ENCODE peak calls at places on chromosome 5, in nine cellular contexts. J is cardiac muscle cell, S is pancreas, R is mammary epithelial cell, K is dorsolateral prefrontal cortex, C is H9, U is WERI-Rb-1, O is prostate gland, I is ovary. A is an unnamed sample.
A peak's percentile ranks its signal among the peaks of the same experiment; 100 is the strongest.

GRCh38 chr5:53373420-53374188 is 106.8 kb upstream of the FST start:
- DNase-seq in J (no peak), S (no peak), R (peak; percentile 94), K (no peak), C (no peak), U (no peak), O (no peak), I (no peak), A (no peak)

GRCh38 chr5:115289104-115289503 is 7.3 kb downstream of the CCDC112 start:
- DNase-seq in J (no peak), S (no peak), R (no peak), K (no peak), C (no peak), U (no peak), O (no peak), I (no peak), A (no peak)

GRCh38 chr5:142861011-142861410 is 90.8 kb downstream of the ARHGAP26 start:
- DNase-seq in J (no peak), S (no peak), R (no peak), K (no peak), C (no peak), U (no peak), O (no peak), I (no peak), A (no peak)

GRCh38 chr5:14266171-14266570 is 123.0 kb downstream of the TRIO start:
- DNase-seq in J (no peak), S (no peak), R (no peak), K (no peak), C (no peak), U (no peak), O (no peak), I (no peak), A (no peak)

GRCh38 chr5:148806520-148806931 is 19.9 kb upstream of the ADRB2 start:
- DNase-seq in J (no peak), S (no peak), R (no peak), K (no peak), C (no peak), U (no peak), O (no peak), I (no peak), A (no peak)

GRCh38 chr5:108748354-108749129 is 845 bp downstream of the FER start:
- DNase-seq in J (peak; percentile 99), S (peak; percentile 99), R (peak; percentile 100), K (peak; percentile 99), C (peak; percentile 100), U (peak; percentile 99), O (peak; percentile 99), I (peak; percentile 98), A (peak; percentile 99)

GRCh38 chr5:158725223-158725825 is 374.4 kb downstream of the EBF1 start:
- DNase-seq in J (no peak), S (no peak), R (no peak), K (no peak), C (no peak), U (no peak), O (no peak), I (no peak), A (no peak)

GRCh38 chr5:76602094-76602726 is 21.0 kb downstream of the F2RL2 start:
- DNase-seq in J (no peak), S (no peak), R (no peak), K (no peak), C (no peak), U (no peak), O (no peak), I (no peak), A (no peak)

GRCh38 chr5:155943516-155944407 is 383.2 kb upstream of the SGCD start:
- DNase-seq in J (peak; percentile 71), S (no peak), R (peak; percentile 1), K (peak; percentile 37), C (peak; percentile 63), U (peak; percentile 73), O (peak; percentile 17), I (peak; percentile 52), A (peak; percentile 19)

GRCh38 chr5:154302181-154302580 is 111.6 kb downstream of the GALNT10 start:
- DNase-seq in J (no peak), S (peak; percentile 84), R (no peak), K (peak; percentile 29), C (no peak), U (no peak), O (peak; percentile 29), I (peak; percentile 72), A (no peak)

GRCh38 chr5:28580616-28581015 is 1542.2 kb upstream of the CDH9 start:
- DNase-seq in J (no peak), S (no peak), R (peak; percentile 69), K (no peak), C (no peak), U (no peak), O (no peak), I (no peak), A (no peak)

GRCh38 chr5:134561871-134562296 is 36.4 kb downstream of the JADE2 start:
- DNase-seq in J (no peak), S (no peak), R (no peak), K (no peak), C (peak; percentile 60), U (peak; percentile 46), O (no peak), I (no peak), A (peak; percentile 39)

GRCh38 chr5:76808142-76808691 is 10.6 kb upstream of the F2RL1 start:
- DNase-seq in J (no peak), S (no peak), R (no peak), K (no peak), C (peak; percentile 95), U (no peak), O (no peak), I (no peak), A (no peak)

GRCh38 chr5:156479864-156480263 is 152.9 kb downstream of the SGCD start:
- DNase-seq in J (no peak), S (no peak), R (no peak), K (no peak), C (no peak), U (peak; percentile 54), O (no peak), I (no peak), A (no peak)

GRCh38 chr5:52603742-52604141 is 184.0 kb upstream of the ITGA1 start:
- DNase-seq in J (no peak), S (no peak), R (no peak), K (no peak), C (no peak), U (no peak), O (no peak), I (no peak), A (no peak)

GRCh38 chr5:41109186-41109585 is 38.0 kb upstream of the MROH2B start:
- DNase-seq in J (no peak), S (no peak), R (no peak), K (no peak), C (no peak), U (no peak), O (no peak), I (no peak), A (no peak)

GRCh38 chr5:3103241-3103855 is 351.9 kb upstream of the IRX2 start:
- DNase-seq in J (peak; percentile 87), S (no peak), R (no peak), K (no peak), C (peak; percentile 35), U (no peak), O (no peak), I (no peak), A (no peak)

GRCh38 chr5:141811287-141812155 is 66.7 kb downstream of the PCDH1 start:
- DNase-seq in J (peak; percentile 50), S (no peak), R (no peak), K (peak; percentile 45), C (peak; percentile 82), U (peak; percentile 38), O (no peak), I (no peak), A (peak; percentile 91)

DNA sequence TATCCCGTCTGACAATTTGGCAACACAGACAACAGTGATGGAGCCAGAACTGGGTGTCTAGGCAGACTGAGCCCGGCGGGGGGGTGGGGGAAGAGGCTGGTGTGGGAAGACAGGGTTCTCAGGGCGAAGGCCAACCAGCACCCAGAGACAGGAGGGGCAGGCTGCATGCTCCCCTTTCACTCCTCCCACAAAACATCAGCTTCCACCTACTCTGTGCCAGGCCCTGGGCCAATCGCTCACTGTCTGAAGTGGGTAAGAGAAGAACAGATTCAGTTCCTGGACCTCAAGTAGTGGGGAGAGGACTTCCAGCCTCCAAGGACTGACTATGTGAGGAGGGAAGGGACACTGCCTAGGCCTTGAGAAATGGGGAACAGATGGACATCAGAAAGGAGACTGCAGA is 2.8 kb downstream of the SNCB start:
- DNase-seq in J (no peak), S (no peak), R (no peak), K (no peak), C (no peak), U (no peak), O (no peak), I (no peak), A (no peak)
- H3K27me3 ChIP-seq in J (peaks cover 49% of the 10 kb centered on the region), S (no peaks in the 10 kb centered on the region), R (peaks cover 18% of the 10 kb centered on the region), K (peaks cover 3% of the 10 kb centered on the region), C (peaks cover 6% of the 10 kb centered on the region), U (peaks cover 7% of the 10 kb centered on the region), O (peaks cover 20% of the 10 kb centered on the region), I (no peaks in the 10 kb centered on the region), A (peaks cover 8% of the 10 kb centered on the region)

GRCh38 chr5:61010759-61011460 is 65.9 kb downstream of the NDUFAF2 start:
- DNase-seq in J (no peak), S (no peak), R (no peak), K (no peak), C (peak; percentile 51), U (no peak), O (no peak), I (no peak), A (no peak)
- TF ChIP-seq CTCF in J (peak; percentile 38), S (no peak), R (peak; percentile 29), K (no peak), C (peak; percentile 80), U (peak; percentile 6), O (no peak), I (no peak), A (peak; percentile 59)

GRCh38 chr5:51384281-51384840 is 1.1 kb downstream of the ISL1 start:
- DNase-seq in J (peak; percentile 2), S (no peak), R (no peak), K (no peak), C (no peak), U (no peak), O (no peak), I (no peak), A (no peak)
- H3K27me3 ChIP-seq in J (peaks cover 40% of the 10 kb centered on the region), S (peaks cover 9% of the 10 kb centered on the region), R (peaks cover 69% of the 10 kb centered on the region), K (peaks cover 100% of the 10 kb centered on the region), C (peaks cover 69% of the 10 kb centered on the region), U (peaks cover 93% of the 10 kb centered on the region), O (peaks cover 6% of the 10 kb centered on the region), I (no peaks in the 10 kb centered on the region), A (no peaks in the 10 kb centered on the region)

GRCh38 chr5:36108758-36109245 is 42.1 kb upstream of the UGT3A2 start:
- DNase-seq in J (no peak), S (no peak), R (no peak), K (no peak), C (no peak), U (no peak), O (no peak), I (no peak), A (no peak)
- TF ChIP-seq CTCF in J (no peak), S (no peak), R (no peak), K (no peak), C (no peak), U (no peak), O (no peak), I (no peak), A (no peak)

GRCh38 chr5:118405650-118406061 is 582.7 kb downstream of the DTWD2 start:
- DNase-seq in J (peak; percentile 2), S (no peak), R (no peak), K (no peak), C (peak; percentile 54), U (peak; percentile 57), O (no peak), I (no peak), A (peak; percentile 18)
- H3K27me3 ChIP-seq in J (no peaks in the 10 kb centered on the region), S (no peaks in the 10 kb centered on the region), R (no peaks in the 10 kb centered on the region), K (no peaks in the 10 kb centered on the region), C (no peaks in the 10 kb centered on the region), U (no peaks in the 10 kb centered on the region), O (no peaks in the 10 kb centered on the region), I (no peaks in the 10 kb centered on the region), A (no peaks in the 10 kb centered on the region)

GRCh38 chr5:21919417-21920022 is 933.6 kb downstream of the CDH12 start:
- DNase-seq in J (peak; percentile 60), S (no peak), R (peak; percentile 22), K (no peak), C (peak; percentile 30), U (peak; percentile 53), O (no peak), I (no peak), A (peak; percentile 21)
- TF ChIP-seq CTCF in J (peak; percentile 61), S (peak; percentile 47), R (peak; percentile 79), K (peak; percentile 76), C (peak; percentile 85), U (peak; percentile 62), O (peak; percentile 7), I (no peak), A (peak; percentile 80)

A was measured in BE2C.